ENCODE peak calls at places on chromosomes 2 and 18, in six cellular contexts. One of them, this sample, is unnamed.

GRCh38 chr2:159077869-159078268 is 109.4 kb downstream of the TANC1 start:
- DNase-seq in tibial artery: no peak
- DNase-seq in WERI-Rb-1: no peak
- DNase-seq in endothelial cell: no peak
- DNase-seq in lung: no peak
- DNase-seq in neural progenitor cell: no peak
- DNase-seq in this sample: no peak

GRCh38 chr2:30265441-30266015 is 34.2 kb downstream of the LBH start:
- DNase-seq in tibial artery: no peak
- DNase-seq in WERI-Rb-1: no peak
- DNase-seq in neural progenitor cell: no peak
- DNase-seq in lung: no peak
- DNase-seq in endothelial cell: no peak
- DNase-seq in this sample: no peak

GRCh38 chr2:216551234-216551633 is 52.6 kb downstream of the RPL37A start:
- DNase-seq in neural progenitor cell: no peak
- DNase-seq in tibial artery: no peak
- DNase-seq in endothelial cell: no peak
- DNase-seq in lung: no peak
- DNase-seq in WERI-Rb-1: no peak
- DNase-seq in this sample: no peak

GRCh38 chr2:43328157-43328556 is 101.8 kb upstream of the ZFP36L2 start:
- DNase-seq in neural progenitor cell: no peak
- DNase-seq in tibial artery: no peak
- DNase-seq in endothelial cell: no peak
- DNase-seq in WERI-Rb-1: no peak
- DNase-seq in lung: no peak
- DNase-seq in this sample: no peak

GRCh38 chr2:172888704-172889103 is 153.1 kb downstream of the RAPGEF4 start:
- DNase-seq in neural progenitor cell: no peak
- DNase-seq in endothelial cell: no peak
- DNase-seq in WERI-Rb-1: no peak
- DNase-seq in tibial artery: no peak
- DNase-seq in lung: no peak
- DNase-seq in this sample: no peak

GRCh38 chr2:44955593-44956449 is 14.3 kb downstream of the SIX3 start:
- DNase-seq in endothelial cell: peak
- DNase-seq in neural progenitor cell: peak
- DNase-seq in tibial artery: peak
- DNase-seq in lung: peak
- DNase-seq in WERI-Rb-1: peak
- DNase-seq in this sample: peak

GRCh38 chr18:10453885-10454772 is at the start of gene APCDD1:
- DNase-seq in neural progenitor cell: peak
- DNase-seq in endothelial cell: peak
- DNase-seq in WERI-Rb-1: peak
- DNase-seq in tibial artery: peak
- DNase-seq in lung: peak
- DNase-seq in this sample: peak

GRCh38 chr2:234564719-234565118 is 67.8 kb upstream of the ARL4C start:
- DNase-seq in lung: no peak
- DNase-seq in tibial artery: no peak
- DNase-seq in endothelial cell: no peak
- DNase-seq in neural progenitor cell: no peak
- DNase-seq in WERI-Rb-1: no peak
- DNase-seq in this sample: no peak

GRCh38 chr2:460861-461260 is 173.0 kb upstream of the ALKAL2 start:
- DNase-seq in endothelial cell: no peak
- DNase-seq in WERI-Rb-1: no peak
- DNase-seq in neural progenitor cell: no peak
- DNase-seq in lung: no peak
- DNase-seq in tibial artery: no peak
- DNase-seq in this sample: no peak

GRCh38 chr2:107801498-107801897 is 25.2 kb upstream of the RGPD4 start:
- DNase-seq in endothelial cell: no peak
- DNase-seq in lung: no peak
- DNase-seq in tibial artery: no peak
- DNase-seq in neural progenitor cell: no peak
- DNase-seq in WERI-Rb-1: no peak
- DNase-seq in this sample: no peak

GRCh38 chr2:16252251-16252650 is 311.9 kb downstream of the MYCN start:
- DNase-seq in neural progenitor cell: no peak
- DNase-seq in endothelial cell: no peak
- DNase-seq in WERI-Rb-1: no peak
- DNase-seq in lung: no peak
- DNase-seq in tibial artery: no peak
- DNase-seq in this sample: no peak

GRCh38 chr2:30367232-30368070 is 79.6 kb upstream of the LCLAT1 start:
- DNase-seq in lung: no peak
- DNase-seq in WERI-Rb-1: peak
- DNase-seq in tibial artery: no peak
- DNase-seq in neural progenitor cell: no peak
- DNase-seq in endothelial cell: no peak
- DNase-seq in this sample: no peak

GRCh38 chr2:25042321-25043240 is 705 bp downstream of the EFR3B start:
- DNase-seq in WERI-Rb-1: peak
- DNase-seq in neural progenitor cell: peak
- DNase-seq in tibial artery: peak
- DNase-seq in endothelial cell: peak
- DNase-seq in lung: peak
- DNase-seq in this sample: peak

GRCh38 chr2:25043241-25043867 is 1.5 kb downstream of the EFR3B start:
- DNase-seq in tibial artery: no peak
- DNase-seq in endothelial cell: no peak
- DNase-seq in neural progenitor cell: peak
- DNase-seq in WERI-Rb-1: no peak
- DNase-seq in lung: no peak
- DNase-seq in this sample: peak

GRCh38 chr2:25039126-25039525 is 2.8 kb upstream of the EFR3B start:
- DNase-seq in lung: no peak
- DNase-seq in WERI-Rb-1: no peak
- DNase-seq in neural progenitor cell: no peak
- DNase-seq in tibial artery: no peak
- DNase-seq in endothelial cell: no peak
- DNase-seq in this sample: no peak

GRCh38 chr2:25041928-25042320 is at the start of gene EFR3B:
- DNase-seq in neural progenitor cell: peak
- DNase-seq in endothelial cell: peak
- DNase-seq in WERI-Rb-1: peak
- DNase-seq in lung: peak
- DNase-seq in tibial artery: peak
- DNase-seq in this sample: peak

DNA sequence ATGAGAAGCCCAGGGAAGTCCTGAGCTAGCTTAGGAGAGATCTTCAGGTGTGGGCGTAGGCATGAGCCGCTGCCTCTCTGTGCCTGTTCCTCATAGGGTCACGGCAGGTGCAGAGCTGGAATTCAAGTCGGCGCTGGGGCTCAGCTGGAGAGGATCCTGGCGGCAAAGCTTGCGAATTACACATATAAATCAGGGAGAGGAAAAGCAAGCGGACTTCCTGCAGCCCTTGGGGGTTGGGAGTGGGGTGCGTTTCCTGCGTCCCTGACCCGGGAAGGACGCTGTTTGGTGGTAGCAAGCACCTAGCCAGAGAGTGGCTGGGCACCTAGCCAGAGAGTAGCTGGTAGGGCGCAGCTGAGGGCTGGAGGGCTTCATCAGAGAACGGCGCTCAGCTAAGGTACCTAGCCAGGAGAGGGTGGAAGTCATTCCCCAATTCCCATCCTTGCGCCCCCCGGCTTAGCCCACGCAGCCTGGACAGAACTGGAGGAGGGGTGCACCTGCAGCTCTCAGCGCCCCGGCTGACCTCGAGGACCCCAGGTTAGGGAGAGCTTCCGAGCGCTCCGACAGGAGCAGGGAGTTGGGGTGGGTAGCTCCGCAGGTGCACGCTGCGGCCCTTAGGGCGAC is 459 bp upstream of the EFR3B start:
- DNase-seq in tibial artery: peak
- DNase-seq in endothelial cell: peak
- DNase-seq in lung: peak
- DNase-seq in WERI-Rb-1: peak
- DNase-seq in neural progenitor cell: peak
- DNase-seq in this sample: peak
- TF ChIP-seq CTCF in tibial artery: no peak
- TF ChIP-seq CTCF in endothelial cell: peak
- TF ChIP-seq CTCF in lung: peak
- TF ChIP-seq CTCF in WERI-Rb-1: peak
- TF ChIP-seq CTCF in neural progenitor cell: peak
- TF ChIP-seq CTCF in this sample: peak

GRCh38 chr2:96111823-96112500 is 4.4 kb downstream of the ADRA2B start:
- DNase-seq in neural progenitor cell: no peak
- DNase-seq in lung: no peak
- DNase-seq in WERI-Rb-1: no peak
- DNase-seq in endothelial cell: no peak
- DNase-seq in tibial artery: peak
- DNase-seq in this sample: no peak

GRCh38 chr2:96114546-96114902 is 1.8 kb downstream of the ADRA2B start:
- DNase-seq in lung: no peak
- DNase-seq in WERI-Rb-1: no peak
- DNase-seq in tibial artery: no peak
- DNase-seq in endothelial cell: no peak
- DNase-seq in neural progenitor cell: no peak
- DNase-seq in this sample: no peak

GRCh38 chr2:96113951-96114350 is 2.4 kb downstream of the ADRA2B start:
- DNase-seq in tibial artery: no peak
- DNase-seq in lung: no peak
- DNase-seq in endothelial cell: no peak
- DNase-seq in WERI-Rb-1: no peak
- DNase-seq in neural progenitor cell: no peak
- DNase-seq in this sample: no peak

GRCh38 chr2:96112501-96113366 is 3.6 kb downstream of the ADRA2B start:
- DNase-seq in lung: no peak
- DNase-seq in WERI-Rb-1: no peak
- DNase-seq in neural progenitor cell: no peak
- DNase-seq in tibial artery: no peak
- DNase-seq in endothelial cell: no peak
- DNase-seq in this sample: no peak

GRCh38 chr2:96113367-96113677 is 3.0 kb downstream of the ADRA2B start:
- DNase-seq in lung: no peak
- DNase-seq in WERI-Rb-1: no peak
- DNase-seq in tibial artery: no peak
- DNase-seq in neural progenitor cell: no peak
- DNase-seq in endothelial cell: no peak
- DNase-seq in this sample: no peak
- TF ChIP-seq CTCF in lung: no peak
- TF ChIP-seq CTCF in WERI-Rb-1: peak
- TF ChIP-seq CTCF in tibial artery: no peak
- TF ChIP-seq CTCF in neural progenitor cell: peak
- TF ChIP-seq CTCF in endothelial cell: no peak
- TF ChIP-seq CTCF in this sample: no peak

DNA sequence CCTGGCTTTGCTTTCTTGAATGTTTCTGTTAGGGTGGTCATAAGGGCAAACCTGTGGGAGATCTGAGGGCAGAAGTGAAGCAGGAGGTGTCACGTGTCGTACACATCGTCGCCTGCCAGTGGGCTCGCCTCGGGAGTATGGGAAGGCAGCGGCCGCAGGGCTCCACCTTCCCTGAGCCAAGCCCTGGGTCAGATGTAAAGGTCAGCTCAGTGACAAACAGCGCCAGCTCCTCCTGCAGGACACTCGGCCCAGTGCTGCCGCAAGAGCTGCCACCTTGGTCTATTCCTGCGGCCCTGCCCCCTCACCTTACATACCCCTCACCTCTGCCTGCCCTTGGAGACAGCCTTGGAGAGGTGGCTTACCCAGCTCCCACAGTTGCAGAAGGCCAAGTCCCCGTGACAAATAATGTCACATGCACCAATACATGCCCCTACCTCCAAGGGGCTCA is 64.2 kb downstream of the PSMG2 start:
- DNase-seq in neural progenitor cell: peak
- DNase-seq in WERI-Rb-1: peak
- DNase-seq in endothelial cell: peak
- DNase-seq in tibial artery: no peak
- DNase-seq in lung: no peak
- DNase-seq in this sample: peak
- TF ChIP-seq CTCF in neural progenitor cell: peak
- TF ChIP-seq CTCF in WERI-Rb-1: peak
- TF ChIP-seq CTCF in endothelial cell: no peak
- TF ChIP-seq CTCF in tibial artery: no peak
- TF ChIP-seq CTCF in lung: no peak
- TF ChIP-seq CTCF in this sample: peak

DNA sequence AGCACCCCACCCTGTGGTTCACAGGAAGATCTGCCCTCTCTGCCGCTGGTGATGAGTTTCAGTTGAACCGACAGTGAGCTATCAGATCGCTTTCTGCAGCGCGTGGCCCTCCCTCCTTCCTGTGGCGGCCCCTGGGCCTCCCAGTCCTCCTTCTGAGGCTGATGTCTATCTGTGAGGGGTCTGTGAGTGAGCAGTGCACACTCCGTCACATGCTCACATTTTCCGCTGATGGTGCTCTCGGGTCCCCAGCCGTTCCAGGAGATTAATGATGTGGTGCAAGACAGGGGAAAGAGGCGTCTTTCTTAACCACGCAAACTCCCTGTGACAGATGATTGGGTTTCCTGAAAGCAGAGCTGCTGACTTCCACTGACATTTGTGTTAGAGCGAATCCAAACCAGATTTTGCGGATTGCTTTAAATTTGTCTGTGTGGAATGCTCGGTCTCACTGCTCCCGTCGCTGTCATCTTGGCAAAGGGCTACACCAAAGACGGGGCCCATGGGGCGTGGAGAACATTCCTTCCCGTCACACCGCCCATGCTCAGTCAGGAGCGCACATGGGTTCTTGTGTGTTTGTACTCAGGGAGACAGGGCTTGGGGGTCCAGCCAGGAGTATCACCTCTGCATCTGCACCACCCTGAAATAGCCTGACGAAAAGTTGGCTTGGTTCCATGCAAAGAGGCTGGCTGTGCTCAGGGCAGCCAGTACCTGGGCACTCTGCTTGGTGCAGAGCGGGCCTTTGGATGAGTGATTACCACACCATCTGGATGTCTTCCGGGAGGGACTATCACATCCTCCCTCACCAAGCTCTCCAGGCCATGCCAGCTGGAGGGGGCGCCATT is 154.7 kb upstream of the HS6ST1 start:
- DNase-seq in tibial artery: no peak
- DNase-seq in lung: peak
- DNase-seq in endothelial cell: no peak
- DNase-seq in neural progenitor cell: peak
- DNase-seq in WERI-Rb-1: no peak
- DNase-seq in this sample: peak
- TF ChIP-seq CTCF in tibial artery: no peak
- TF ChIP-seq CTCF in lung: no peak
- TF ChIP-seq CTCF in endothelial cell: no peak
- TF ChIP-seq CTCF in neural progenitor cell: no peak
- TF ChIP-seq CTCF in WERI-Rb-1: no peak
- TF ChIP-seq CTCF in this sample: no peak

GRCh38 chr2:20213651-20214565 is 11.0 kb downstream of the SDC1 start:
- DNase-seq in lung: no peak
- DNase-seq in WERI-Rb-1: peak
- DNase-seq in endothelial cell: no peak
- DNase-seq in neural progenitor cell: no peak
- DNase-seq in tibial artery: no peak
- DNase-seq in this sample: peak
- TF ChIP-seq CTCF in lung: no peak
- TF ChIP-seq CTCF in WERI-Rb-1: no peak
- TF ChIP-seq CTCF in endothelial cell: no peak
- TF ChIP-seq CTCF in neural progenitor cell: no peak
- TF ChIP-seq CTCF in tibial artery: no peak
- TF ChIP-seq CTCF in this sample: no peak

GRCh38 chr2:32946314-32947075 is at the start of gene LTBP1:
- DNase-seq in WERI-Rb-1: peak
- DNase-seq in neural progenitor cell: peak
- DNase-seq in lung: peak
- DNase-seq in tibial artery: peak
- DNase-seq in endothelial cell: peak
- DNase-seq in this sample: peak
- TF ChIP-seq CTCF in WERI-Rb-1: peak
- TF ChIP-seq CTCF in neural progenitor cell: peak
- TF ChIP-seq CTCF in lung: peak
- TF ChIP-seq CTCF in tibial artery: peak
- TF ChIP-seq CTCF in endothelial cell: peak
- TF ChIP-seq CTCF in this sample: peak